ENCODE peak calls at places on chromosomes 6 and 20, in five cellular contexts. M, C, R, O and W are unnamed samples.
A peak's percentile ranks its signal among the peaks of the same experiment; 100 is the strongest.

GRCh38 chr20:22333885-22334545 is 250.4 kb downstream of the FOXA2 start:
- DNase-seq in R (peak; percentile 74), C (peak; percentile 46), M (peak; percentile 72), O (peak; percentile 49), W (peak; percentile 6)

GRCh38 chr20:55540013-55540412 is 465.3 kb downstream of the CBLN4 start:
- DNase-seq in R (no peak), M (no peak), C (no peak), O (no peak), W (no peak)

GRCh38 chr20:58271596-58272460 is 37.7 kb upstream of the RAB22A start:
- DNase-seq in O (no peak), C (no peak), R (no peak), M (peak; percentile 36), W (no peak)

GRCh38 chr20:22866757-22867425 is 168.2 kb upstream of the SSTR4 start:
- DNase-seq in O (peak; percentile 18), M (no peak), R (peak; percentile 27), C (no peak), W (no peak)

GRCh38 chr20:25078662-25079061 is 3.3 kb downstream of the VSX1 start:
- DNase-seq in O (no peak), M (no peak), R (no peak), C (no peak), W (no peak)

GRCh38 chr20:60210779-60211617 is 252.8 kb downstream of the CDH26 start:
- DNase-seq in R (peak; percentile 70), C (peak; percentile 37), M (peak; percentile 33), O (peak; percentile 63), W (no peak)

GRCh38 chr20:19934792-19935491 is 82.2 kb upstream of the NAA20 start:
- DNase-seq in M (peak; percentile 29), C (no peak), R (no peak), O (no peak), W (no peak)

GRCh38 chr6:25485820-25486559 is 166.0 kb upstream of the SCGN start:
- DNase-seq in C (peak; percentile 53), R (no peak), O (no peak), M (peak; percentile 82), W (peak; percentile 82)

GRCh38 chr6:168902075-168902474 is 351.6 kb downstream of the THBS2 start:
- DNase-seq in R (no peak), M (no peak), O (no peak), C (no peak), W (no peak)

GRCh38 chr6:101818056-101818455 is 424.5 kb downstream of the GRIK2 start:
- DNase-seq in O (peak; percentile 26), R (no peak), M (peak; percentile 32), C (no peak), W (peak; percentile 6)

GRCh38 chr20:58223358-58223941 is 5.0 kb downstream of the ANKRD60 start:
- DNase-seq in O (no peak), R (no peak), C (no peak), M (no peak), W (no peak)

GRCh38 chr20:11170025-11170424 is 496.2 kb upstream of the JAG1 start:
- DNase-seq in R (peak; percentile 58), O (no peak), M (no peak), C (no peak), W (no peak)

GRCh38 chr6:45685076-45685475 is 307.3 kb upstream of the SUPT3H start:
- DNase-seq in M (no peak), C (no peak), R (no peak), O (peak; percentile 24), W (no peak)

GRCh38 chr20:2742934-2743559 is 50.5 kb downstream of the EBF4 start:
- DNase-seq in M (peak; percentile 59), R (peak; percentile 64), C (no peak), O (peak; percentile 49), W (peak; percentile 8)

GRCh38 chr6:156776841-156777576 is at the start of gene ARID1B:
- DNase-seq in C (peak; percentile 80), R (peak; percentile 81), M (peak; percentile 74), O (peak; percentile 89), W (peak; percentile 42)